ENCODE peak calls at places on chromosomes 16 and 17, in eight cellular contexts. One of them, this sample, is unnamed.

GRCh38 chr17:65057520-65058075 is 1.1 kb upstream of the GNA13 start:
- DNase-seq in HCT116: no peak
- DNase-seq in Peyer's patch: peak
- DNase-seq in IMR-90: no peak
- DNase-seq in A549: no peak
- DNase-seq in ovary: peak
- DNase-seq in suprapubic skin: no peak
- DNase-seq in uterus: peak
- DNase-seq in this sample: peak

GRCh38 chr17:20063665-20064648 is 54.8 kb downstream of the SPECC1 start:
- DNase-seq in suprapubic skin: peak
- DNase-seq in HCT116: peak
- DNase-seq in uterus: peak
- DNase-seq in ovary: peak
- DNase-seq in IMR-90: peak
- DNase-seq in A549: peak
- DNase-seq in Peyer's patch: peak
- DNase-seq in this sample: peak

GRCh38 chr17:10177921-10178788 is 20.3 kb downstream of the GAS7 start:
- DNase-seq in IMR-90: peak
- DNase-seq in suprapubic skin: no peak
- DNase-seq in ovary: no peak
- DNase-seq in A549: no peak
- DNase-seq in HCT116: no peak
- DNase-seq in Peyer's patch: no peak
- DNase-seq in uterus: no peak
- DNase-seq in this sample: no peak

GRCh38 chr16:81448154-81449131 is 3.8 kb downstream of the CMIP start:
- DNase-seq in ovary: no peak
- DNase-seq in HCT116: no peak
- DNase-seq in Peyer's patch: peak
- DNase-seq in IMR-90: no peak
- DNase-seq in A549: no peak
- DNase-seq in suprapubic skin: no peak
- DNase-seq in uterus: no peak
- DNase-seq in this sample: no peak

GRCh38 chr16:88284101-88284500 is 98.7 kb upstream of the ZNF469 start:
- DNase-seq in IMR-90: no peak
- DNase-seq in ovary: no peak
- DNase-seq in A549: no peak
- DNase-seq in suprapubic skin: no peak
- DNase-seq in HCT116: no peak
- DNase-seq in uterus: no peak
- DNase-seq in Peyer's patch: no peak
- DNase-seq in this sample: no peak

GRCh38 chr16:868386-868755 is 67.8 kb upstream of the GNG13 start:
- DNase-seq in ovary: no peak
- DNase-seq in Peyer's patch: no peak
- DNase-seq in suprapubic skin: no peak
- DNase-seq in uterus: no peak
- DNase-seq in HCT116: no peak
- DNase-seq in IMR-90: no peak
- DNase-seq in A549: no peak
- DNase-seq in this sample: no peak

GRCh38 chr17:29579866-29580771 is 9.3 kb downstream of the GIT1 start:
- DNase-seq in Peyer's patch: peak
- DNase-seq in suprapubic skin: peak
- DNase-seq in HCT116: peak
- DNase-seq in IMR-90: peak
- DNase-seq in ovary: peak
- DNase-seq in uterus: peak
- DNase-seq in A549: peak
- DNase-seq in this sample: peak

GRCh38 chr16:89145406-89146161 is 26.0 kb upstream of the CDH15 start:
- DNase-seq in IMR-90: no peak
- DNase-seq in suprapubic skin: no peak
- DNase-seq in A549: no peak
- DNase-seq in HCT116: no peak
- DNase-seq in Peyer's patch: no peak
- DNase-seq in uterus: no peak
- DNase-seq in ovary: no peak
- DNase-seq in this sample: no peak

GRCh38 chr16:15946257-15947044 is 3.0 kb upstream of the ABCC1 start:
- DNase-seq in suprapubic skin: no peak
- DNase-seq in IMR-90: peak
- DNase-seq in uterus: no peak
- DNase-seq in Peyer's patch: no peak
- DNase-seq in ovary: no peak
- DNase-seq in A549: peak
- DNase-seq in HCT116: no peak
- DNase-seq in this sample: no peak

GRCh38 chr17:81004336-81005015 is 12.8 kb downstream of the CHMP6 start:
- DNase-seq in ovary: no peak
- DNase-seq in IMR-90: no peak
- DNase-seq in uterus: no peak
- DNase-seq in A549: no peak
- DNase-seq in suprapubic skin: no peak
- DNase-seq in Peyer's patch: no peak
- DNase-seq in HCT116: no peak
- DNase-seq in this sample: no peak

GRCh38 chr17:50354198-50354597 is 8.3 kb downstream of the XYLT2 start:
- DNase-seq in uterus: no peak
- DNase-seq in HCT116: no peak
- DNase-seq in suprapubic skin: peak
- DNase-seq in ovary: no peak
- DNase-seq in A549: no peak
- DNase-seq in IMR-90: no peak
- DNase-seq in Peyer's patch: peak
- DNase-seq in this sample: no peak

GRCh38 chr17:50355701-50356341 is 9.9 kb downstream of the XYLT2 start:
- DNase-seq in A549: no peak
- DNase-seq in ovary: no peak
- DNase-seq in Peyer's patch: peak
- DNase-seq in IMR-90: no peak
- DNase-seq in uterus: no peak
- DNase-seq in HCT116: no peak
- DNase-seq in suprapubic skin: peak
- DNase-seq in this sample: no peak

GRCh38 chr17:50355336-50355700 is 9.4 kb downstream of the XYLT2 start:
- DNase-seq in uterus: no peak
- DNase-seq in HCT116: no peak
- DNase-seq in suprapubic skin: peak
- DNase-seq in Peyer's patch: no peak
- DNase-seq in ovary: no peak
- DNase-seq in IMR-90: no peak
- DNase-seq in A549: no peak
- DNase-seq in this sample: no peak

GRCh38 chr17:50353600-50354195 is 7.8 kb downstream of the XYLT2 start:
- DNase-seq in A549: no peak
- DNase-seq in HCT116: no peak
- DNase-seq in uterus: no peak
- DNase-seq in IMR-90: no peak
- DNase-seq in ovary: no peak
- DNase-seq in Peyer's patch: no peak
- DNase-seq in suprapubic skin: peak
- DNase-seq in this sample: no peak

GRCh38 chr17:50354776-50355175 is 8.8 kb downstream of the XYLT2 start:
- DNase-seq in HCT116: no peak
- DNase-seq in ovary: no peak
- DNase-seq in Peyer's patch: peak
- DNase-seq in suprapubic skin: peak
- DNase-seq in uterus: no peak
- DNase-seq in IMR-90: no peak
- DNase-seq in A549: no peak
- DNase-seq in this sample: peak
- TF ChIP-seq POLR2A in HCT116: no peak
- TF ChIP-seq POLR2A in ovary: no peak
- TF ChIP-seq POLR2A in Peyer's patch: no peak
- TF ChIP-seq POLR2A in suprapubic skin: no peak
- TF ChIP-seq POLR2A in uterus: no peak
- TF ChIP-seq POLR2A in IMR-90: no peak
- TF ChIP-seq POLR2A in A549: no peak
- TF ChIP-seq POLR2A in this sample: no peak

DNA sequence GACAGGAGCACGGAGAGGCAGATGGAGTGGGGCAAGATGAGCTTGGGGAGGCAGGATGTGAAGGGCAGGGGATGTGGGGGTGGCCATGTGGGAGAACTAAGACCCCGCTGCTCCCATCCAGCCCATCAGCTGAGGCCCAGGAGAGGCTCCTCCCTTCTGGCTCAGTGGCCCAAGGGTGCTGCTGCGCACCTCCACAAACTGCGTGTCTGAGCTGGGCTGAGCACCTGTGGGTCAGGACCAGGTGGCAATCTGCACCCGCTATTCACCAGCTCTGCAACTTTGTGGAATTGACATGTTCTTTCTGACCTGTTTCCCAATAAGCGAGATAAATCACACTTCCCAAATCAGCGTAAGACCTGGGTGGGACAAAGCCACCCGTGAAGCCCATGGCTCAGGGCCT is 11.5 kb upstream of the SREBF1 start:
- DNase-seq in HCT116: no peak
- DNase-seq in A549: no peak
- DNase-seq in Peyer's patch: no peak
- DNase-seq in suprapubic skin: no peak
- DNase-seq in ovary: no peak
- DNase-seq in uterus: no peak
- DNase-seq in IMR-90: no peak
- DNase-seq in this sample: no peak
- TF ChIP-seq CTCF in HCT116: no peak
- TF ChIP-seq CTCF in A549: no peak
- TF ChIP-seq CTCF in Peyer's patch: no peak
- TF ChIP-seq CTCF in suprapubic skin: no peak
- TF ChIP-seq CTCF in ovary: no peak
- TF ChIP-seq CTCF in uterus: no peak
- TF ChIP-seq CTCF in IMR-90: no peak
- TF ChIP-seq CTCF in this sample: no peak

DNA sequence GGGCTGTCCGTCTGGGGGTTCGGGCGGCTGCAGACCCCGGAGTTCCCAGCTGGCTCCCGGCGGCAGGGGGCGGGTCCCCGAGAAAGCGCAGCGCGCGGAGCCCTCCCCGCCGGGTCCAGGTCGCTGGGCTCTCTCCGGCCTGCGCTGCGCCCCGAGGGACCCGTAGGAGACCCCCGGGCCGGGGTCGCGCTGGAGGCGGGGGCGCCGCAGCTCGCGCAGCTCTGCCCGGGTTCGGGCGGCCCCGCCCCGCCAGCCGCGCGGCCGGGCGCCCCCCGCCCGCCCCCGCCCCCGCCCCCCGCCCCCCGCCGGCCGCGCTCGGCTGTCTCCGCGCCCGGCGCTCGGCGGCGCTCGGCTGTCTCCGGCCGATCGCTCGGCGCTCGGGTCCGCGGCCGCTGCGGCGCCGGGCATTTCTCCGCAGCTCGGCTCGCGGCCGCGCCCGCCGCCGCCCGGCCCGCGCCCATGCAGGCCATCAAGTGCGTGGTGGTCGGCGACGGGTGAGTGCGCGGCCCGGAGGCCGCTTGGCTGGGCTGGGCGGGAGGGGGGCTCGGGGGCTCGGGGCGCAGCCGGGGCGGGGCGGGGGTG is at the start of gene RAC3:
- DNase-seq in A549: no peak
- DNase-seq in IMR-90: peak
- DNase-seq in HCT116: no peak
- DNase-seq in suprapubic skin: no peak
- DNase-seq in ovary: no peak
- DNase-seq in uterus: no peak
- DNase-seq in Peyer's patch: no peak
- DNase-seq in this sample: no peak
- H3K4me3 ChIP-seq in A549: peak
- H3K4me3 ChIP-seq in IMR-90: peak
- H3K4me3 ChIP-seq in HCT116: peak
- H3K4me3 ChIP-seq in suprapubic skin: peak
- H3K4me3 ChIP-seq in ovary: peak
- H3K4me3 ChIP-seq in uterus: peak
- H3K4me3 ChIP-seq in Peyer's patch: peak
- H3K4me3 ChIP-seq in this sample: peak

GRCh38 chr16:23824909-23825308 is 10.9 kb upstream of the PRKCB start:
- DNase-seq in uterus: no peak
- DNase-seq in A549: no peak
- DNase-seq in HCT116: no peak
- DNase-seq in IMR-90: no peak
- DNase-seq in Peyer's patch: no peak
- DNase-seq in suprapubic skin: no peak
- DNase-seq in ovary: no peak
- DNase-seq in this sample: peak

GRCh38 chr16:23823475-23824407 is 12.0 kb upstream of the PRKCB start:
- DNase-seq in suprapubic skin: no peak
- DNase-seq in ovary: no peak
- DNase-seq in Peyer's patch: no peak
- DNase-seq in A549: no peak
- DNase-seq in IMR-90: no peak
- DNase-seq in uterus: no peak
- DNase-seq in HCT116: no peak
- DNase-seq in this sample: peak

GRCh38 chr16:23827245-23827543 is 8.6 kb upstream of the PRKCB start:
- DNase-seq in Peyer's patch: no peak
- DNase-seq in IMR-90: no peak
- DNase-seq in suprapubic skin: no peak
- DNase-seq in HCT116: no peak
- DNase-seq in A549: no peak
- DNase-seq in uterus: no peak
- DNase-seq in ovary: no peak
- DNase-seq in this sample: no peak

GRCh38 chr16:23829454-23829853 is 6.3 kb upstream of the PRKCB start:
- DNase-seq in A549: no peak
- DNase-seq in suprapubic skin: no peak
- DNase-seq in uterus: no peak
- DNase-seq in Peyer's patch: no peak
- DNase-seq in HCT116: no peak
- DNase-seq in IMR-90: no peak
- DNase-seq in ovary: no peak
- DNase-seq in this sample: no peak

DNA sequence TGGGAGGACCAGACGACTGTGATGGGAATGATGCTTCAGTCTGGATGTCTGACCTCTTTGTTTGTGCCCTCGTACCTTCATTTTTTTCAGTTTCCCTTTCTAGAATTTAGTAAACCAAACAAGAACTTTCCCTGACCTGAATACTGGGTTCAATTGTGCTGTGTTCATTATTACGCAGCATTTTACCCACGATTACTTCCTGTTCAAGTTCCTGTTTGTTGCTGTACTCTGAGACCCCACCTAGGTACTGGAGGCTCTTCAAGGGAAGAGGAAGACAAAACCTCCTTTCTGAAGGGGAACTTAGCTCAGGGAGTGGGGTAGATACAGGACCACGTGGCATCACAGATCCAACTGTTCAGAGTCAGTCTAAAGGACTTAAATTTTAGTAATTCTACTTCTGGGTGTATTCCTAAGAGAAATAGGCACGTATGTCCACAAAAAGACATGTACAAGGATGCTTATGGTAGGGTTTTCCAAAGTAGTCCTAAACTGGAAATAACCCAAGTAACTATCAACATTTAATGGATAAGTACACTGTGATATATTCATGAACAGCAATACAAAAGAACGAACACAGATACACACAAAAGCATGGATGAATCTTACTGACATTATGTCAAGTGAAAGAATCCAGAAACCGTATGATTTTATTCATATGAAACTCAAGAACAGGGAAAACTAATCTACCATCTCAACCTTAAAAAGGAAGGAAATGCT is 9.1 kb upstream of the PRKCB start:
- DNase-seq in suprapubic skin: no peak
- DNase-seq in ovary: no peak
- DNase-seq in Peyer's patch: no peak
- DNase-seq in HCT116: no peak
- DNase-seq in IMR-90: no peak
- DNase-seq in uterus: no peak
- DNase-seq in A549: no peak
- DNase-seq in this sample: peak
- TF ChIP-seq POLR2A in suprapubic skin: no peak
- TF ChIP-seq POLR2A in ovary: no peak
- TF ChIP-seq POLR2A in Peyer's patch: no peak
- TF ChIP-seq POLR2A in HCT116: no peak
- TF ChIP-seq POLR2A in IMR-90: no peak
- TF ChIP-seq POLR2A in uterus: no peak
- TF ChIP-seq POLR2A in A549: no peak
- TF ChIP-seq POLR2A in this sample: no peak

This sample was measured in lower leg skin.